ENCODE peak calls at places on chromosomes 16 and 17, in five cellular contexts. L, D, A, H and Q are unnamed samples. For H3K4me1, the result is how much of the 10 kb centered on the place peaks cover.

GRCh38 chr17:83194761-83195329 is 115.4 kb downstream of the METRNL start:
- DNase-seq in L (no peak), D (no peak), A (no peak), H (no peak), Q (no peak)

GRCh38 chr17:29588561-29589411 is 662 bp downstream of the GIT1 start:
- DNase-seq in L (peak), D (no peak), A (no peak), H (peak), Q (peak)

GRCh38 chr17:50682441-50682840 is 25.3 kb downstream of the ANKRD40 start:
- DNase-seq in L (no peak), D (no peak), A (no peak), H (no peak), Q (no peak)

GRCh38 chr17:29643817-29644160 is 21.1 kb upstream of the CORO6 start:
- DNase-seq in L (no peak), D (no peak), A (no peak), H (no peak), Q (no peak)

GRCh38 chr16:1903845-1904820 is 14.1 kb downstream of the HS3ST6 start:
- DNase-seq in L (no peak), D (no peak), A (no peak), H (no peak), Q (no peak)

GRCh38 chr17:7228920-7229319 is 5.4 kb downstream of the DVL2 start:
- DNase-seq in L (no peak), D (no peak), A (no peak), H (no peak), Q (no peak)

GRCh38 chr17:45036696-45037095 is 14.7 kb downstream of the DCAKD start:
- DNase-seq in L (no peak), D (no peak), A (no peak), H (no peak), Q (no peak)

GRCh38 chr17:4710693-4711634 is 532 bp downstream of the ARRB2 start:
- DNase-seq in L (no peak), D (no peak), A (no peak), H (peak), Q (no peak)

GRCh38 chr17:66441012-66441703 is 138.7 kb downstream of the PRKCA start:
- DNase-seq in L (no peak), D (peak), A (no peak), H (no peak), Q (no peak)

GRCh38 chr16:88698694-88699045 is 7.5 kb downstream of the RNF166 start:
- DNase-seq in L (no peak), D (no peak), A (no peak), H (no peak), Q (no peak)
- H3K4me1 ChIP-seq in L (under half), D (under half), A (under half), H (half or more), Q (under half)

GRCh38 chr16:55473584-55473983 is 5.4 kb upstream of the MMP2 start:
- DNase-seq in L (no peak), D (no peak), A (no peak), H (no peak), Q (no peak)

GRCh38 chr16:55468352-55468990 is 10.5 kb upstream of the MMP2 start:
- DNase-seq in L (no peak), D (no peak), A (no peak), H (no peak), Q (no peak)

GRCh38 chr16:55469821-55470532 is 9.0 kb upstream of the MMP2 start:
- DNase-seq in L (no peak), D (no peak), A (no peak), H (no peak), Q (peak)

GRCh38 chr16:55471448-55472097 is 7.4 kb upstream of the MMP2 start:
- DNase-seq in L (peak), D (no peak), A (no peak), H (no peak), Q (no peak)

DNA sequence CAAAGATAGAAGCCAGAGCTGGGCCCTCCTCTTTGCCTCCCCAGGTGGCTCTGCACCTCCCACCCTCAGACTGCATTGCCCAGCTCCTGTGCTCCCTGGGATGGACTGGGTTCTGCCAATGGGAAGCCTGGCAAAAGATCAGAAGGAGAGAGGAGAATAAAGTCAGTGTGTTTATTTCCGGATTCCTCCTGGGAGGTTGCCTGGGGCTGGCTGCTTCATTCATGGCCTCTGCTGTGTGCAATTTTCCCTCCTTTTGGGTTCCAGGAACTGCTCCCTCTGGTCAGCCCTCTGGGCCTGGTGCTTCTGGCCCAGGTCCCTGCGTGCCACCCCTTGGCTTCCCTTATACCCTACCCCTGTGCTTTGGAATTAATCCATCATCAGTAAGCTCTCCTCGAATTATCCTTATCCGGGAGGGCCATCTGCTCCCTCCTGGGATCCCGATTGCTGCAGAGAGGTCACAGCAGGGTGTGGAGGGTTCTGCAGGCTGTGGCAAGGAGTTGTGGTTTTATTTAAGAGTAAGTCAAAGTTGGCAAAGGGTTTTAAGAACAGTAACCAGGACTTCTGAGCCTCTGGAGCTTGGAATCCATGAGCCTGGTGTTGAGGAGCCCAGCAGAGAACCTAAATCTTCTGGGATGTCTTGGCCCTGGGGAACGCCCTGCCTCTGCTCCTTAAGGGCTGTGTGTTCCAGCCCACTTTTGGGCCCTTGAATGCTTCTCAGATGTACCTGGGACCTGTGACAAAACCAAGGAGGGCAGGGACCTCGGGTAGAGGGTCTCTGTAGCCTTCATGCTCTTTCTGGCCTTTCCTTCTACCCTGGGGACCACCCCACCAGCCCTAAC is 8.2 kb upstream of the MMP2 start:
- DNase-seq in L (no peak), D (no peak), A (no peak), H (no peak), Q (no peak)
- TF ChIP-seq JUNB in L (no peak), D (no peak), A (no peak), H (no peak), Q (no peak)

GRCh38 chr16:4378202-4378666 is 6.6 kb downstream of the VASN start:
- DNase-seq in L (no peak), D (no peak), A (no peak), H (peak), Q (no peak)
- H3K4me1 ChIP-seq in L (half or more), D (under half), A (half or more), H (half or more), Q (under half)

DNA sequence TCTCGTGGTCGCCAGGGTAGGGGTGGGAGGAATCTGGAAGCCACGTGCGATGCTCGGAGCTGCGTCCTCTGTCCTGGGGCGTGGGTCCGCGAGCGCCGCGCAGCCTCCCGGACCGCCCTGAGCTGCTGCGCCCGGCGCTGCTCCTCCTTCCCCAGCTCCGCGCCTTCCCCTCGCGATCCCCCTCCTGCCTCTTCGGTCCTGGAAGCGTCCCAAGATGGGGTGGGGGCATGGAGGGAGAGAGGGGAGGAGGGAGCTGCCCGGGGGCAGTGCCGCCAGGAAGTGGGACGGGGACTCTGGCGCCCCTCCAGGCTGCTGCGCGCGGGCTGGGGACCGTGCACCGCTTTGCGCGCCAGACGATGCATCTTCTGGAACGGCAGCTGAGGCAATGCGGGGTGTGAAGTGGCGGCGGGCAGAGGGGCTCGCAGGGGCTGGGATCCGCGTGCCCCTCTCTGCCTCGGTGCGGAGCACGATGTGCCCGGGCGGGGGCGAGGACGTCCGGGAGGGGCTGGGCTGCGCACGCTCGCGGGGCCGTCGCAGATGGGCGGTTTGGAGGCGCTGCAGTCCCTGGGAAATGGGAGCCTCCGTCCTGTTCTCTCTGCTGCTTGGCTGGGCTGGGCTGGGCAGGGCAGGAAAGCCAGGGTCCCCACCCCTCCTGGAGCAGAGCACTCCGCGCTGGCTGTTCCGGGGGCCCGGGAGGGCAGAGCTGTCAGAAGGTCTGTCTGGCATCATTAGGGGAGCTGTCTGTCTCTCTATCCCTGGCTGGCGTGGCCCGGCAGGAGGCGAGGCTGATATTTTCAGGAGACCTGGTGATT is 388.0 kb downstream of the SEC14L1 start:
- DNase-seq in L (no peak), D (no peak), A (no peak), H (no peak), Q (peak)
- TF ChIP-seq JUNB in L (no peak), D (no peak), A (no peak), H (no peak), Q (no peak)